ENCODE peak calls at places on chromosomes 2 and 18, in six cellular contexts. P, Z, X, S, G and W are unnamed samples. For H3K9me3, the result is how much of the 10 kb centered on the place peaks cover.

GRCh38 chr2:144115892-144116291 is 404.0 kb downstream of the ZEB2 start:
- DNase-seq in S (no peak), X (no peak), Z (no peak), G (no peak), P (no peak), W (no peak)

GRCh38 chr2:234997389-234997788 is 45.6 kb downstream of the SH3BP4 start:
- DNase-seq in Z (peak), X (peak), G (no peak), P (no peak), S (no peak), W (no peak)

GRCh38 chr2:38130877-38131276 is 54.9 kb upstream of the CYP1B1 start:
- DNase-seq in P (no peak), X (no peak), G (no peak), Z (no peak), S (no peak), W (no peak)

GRCh38 chr2:133737597-133737996 is 169.3 kb upstream of the NCKAP5 start:
- DNase-seq in Z (no peak), X (no peak), P (no peak), S (no peak), G (no peak), W (no peak)

GRCh38 chr18:55287146-55287806 is 300.7 kb downstream of the TCF4 start:
- DNase-seq in X (peak), P (no peak), S (no peak), G (no peak), Z (no peak), W (no peak)

GRCh38 chr2:156447761-156448160 is 11.6 kb downstream of the GPD2 start:
- DNase-seq in G (no peak), S (no peak), Z (no peak), P (no peak), X (no peak), W (no peak)

GRCh38 chr18:44946529-44947113 is 265.9 kb downstream of the SETBP1 start:
- DNase-seq in X (no peak), G (no peak), S (no peak), Z (no peak), P (no peak), W (no peak)

GRCh38 chr2:134460583-134460998 is 206.7 kb downstream of the MGAT5 start:
- DNase-seq in S (peak), G (peak), Z (no peak), P (peak), X (peak), W (peak)

GRCh38 chr2:126784045-126784444 is 114.6 kb upstream of the TEX51 start:
- DNase-seq in Z (no peak), S (no peak), X (no peak), G (no peak), P (no peak), W (no peak)

GRCh38 chr2:215830313-215830712 is 183.0 kb downstream of the MREG start:
- DNase-seq in P (peak), G (peak), X (peak), Z (peak), S (peak), W (no peak)

GRCh38 chr2:166384774-166385173 is 9.0 kb upstream of the SCN9A start:
- DNase-seq in P (peak), S (no peak), X (peak), Z (no peak), G (no peak), W (no peak)

GRCh38 chr2:19850526-19851050 is 51.2 kb downstream of the TTC32 start:
- DNase-seq in P (no peak), Z (no peak), X (no peak), G (no peak), S (no peak), W (no peak)

DNA sequence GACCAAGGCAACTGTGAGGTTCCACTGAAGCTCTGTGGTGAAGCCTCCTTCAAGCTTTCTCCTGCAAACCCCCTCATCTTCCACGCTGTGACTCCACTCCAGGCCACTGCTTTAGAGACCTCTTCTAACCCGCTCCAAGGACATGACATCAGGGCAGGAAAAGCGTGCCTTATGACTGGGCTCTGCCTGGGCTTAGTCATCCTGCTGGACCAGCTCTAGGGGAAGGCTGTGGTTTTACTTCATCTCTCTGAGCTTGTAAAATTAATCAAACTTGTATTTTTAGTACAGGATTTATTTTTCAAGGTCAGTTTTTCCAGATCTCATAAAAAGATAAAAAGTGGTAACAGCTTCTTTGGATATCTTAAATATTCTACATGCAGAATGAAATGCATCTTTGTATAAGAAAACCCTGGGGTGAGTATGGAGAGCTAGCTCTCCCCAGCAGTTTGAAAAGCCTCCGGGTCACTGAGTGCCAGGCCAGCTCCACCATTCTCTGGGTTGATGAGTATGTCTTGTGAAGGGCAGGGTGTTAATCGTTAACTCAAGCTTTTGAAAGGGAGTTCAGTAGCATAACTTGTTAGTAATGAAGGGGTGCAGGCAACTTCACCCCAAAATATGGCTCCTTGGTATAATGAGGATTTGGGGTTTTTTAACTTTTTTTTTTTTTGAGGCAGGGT is 33.1 kb upstream of the YPEL5 start:
- DNase-seq in X (peak), P (no peak), Z (no peak), S (no peak), G (no peak), W (no peak)
- TF ChIP-seq POLR2AphosphoS5 in X (no peak), P (no peak), Z (no peak), S (no peak), G (no peak), W (no peak)

GRCh38 chr18:34697233-34697632 is 12.9 kb upstream of the DTNA start:
- DNase-seq in S (no peak), P (peak), Z (no peak), G (no peak), X (peak), W (no peak)

GRCh38 chr18:34697891-34698290 is 12.2 kb upstream of the DTNA start:
- DNase-seq in S (no peak), Z (no peak), P (no peak), X (no peak), G (no peak), W (no peak)

GRCh38 chr18:34694611-34695165 is 15.4 kb upstream of the DTNA start:
- DNase-seq in P (no peak), Z (no peak), X (peak), G (no peak), S (no peak), W (no peak)

GRCh38 chr18:34696681-34697080 is 13.4 kb upstream of the DTNA start:
- DNase-seq in G (no peak), S (no peak), Z (no peak), P (peak), X (no peak), W (no peak)

DNA sequence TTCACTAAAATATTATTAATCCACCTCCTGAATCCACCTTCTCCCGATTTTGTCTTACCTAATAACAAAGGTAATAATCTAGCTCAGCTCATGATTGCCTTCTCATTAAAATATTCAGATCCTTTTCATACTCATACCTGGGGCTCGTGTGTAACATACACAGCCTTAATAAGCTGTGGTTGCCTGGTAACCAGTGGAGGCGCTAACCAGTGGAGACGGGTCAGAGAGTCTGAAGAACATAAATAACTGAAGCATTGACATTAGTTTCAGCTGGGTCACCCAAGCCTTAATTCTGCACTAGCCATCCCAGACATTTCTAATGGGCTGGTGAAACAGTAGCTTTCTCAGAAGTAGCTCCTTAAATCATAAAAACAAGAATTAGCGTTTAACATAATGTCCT is 14.8 kb upstream of the DTNA start:
- DNase-seq in P (no peak), Z (no peak), X (no peak), G (no peak), S (no peak), W (no peak)
- H3K9me3 ChIP-seq in P (under half), Z (under half), X (under half), G (under half), S (under half), W (under half)

GRCh38 chr2:46954951-46955571 is 39.5 kb upstream of the MCFD2 start:
- DNase-seq in G (no peak), P (peak), X (peak), S (peak), Z (peak), W (peak)
- TF ChIP-seq POLR2A in G (no peak), P (no peak), X (no peak), S (no peak), Z (no peak), W (no peak)

GRCh38 chr18:12990662-12990976 is 543 bp upstream of the CEP192 start:
- DNase-seq in S (no peak), P (peak), Z (no peak), G (no peak), X (no peak), W (no peak)
- TF ChIP-seq POLR2AphosphoS5 in S (no peak), P (no peak), Z (no peak), G (no peak), X (no peak), W (no peak)

DNA sequence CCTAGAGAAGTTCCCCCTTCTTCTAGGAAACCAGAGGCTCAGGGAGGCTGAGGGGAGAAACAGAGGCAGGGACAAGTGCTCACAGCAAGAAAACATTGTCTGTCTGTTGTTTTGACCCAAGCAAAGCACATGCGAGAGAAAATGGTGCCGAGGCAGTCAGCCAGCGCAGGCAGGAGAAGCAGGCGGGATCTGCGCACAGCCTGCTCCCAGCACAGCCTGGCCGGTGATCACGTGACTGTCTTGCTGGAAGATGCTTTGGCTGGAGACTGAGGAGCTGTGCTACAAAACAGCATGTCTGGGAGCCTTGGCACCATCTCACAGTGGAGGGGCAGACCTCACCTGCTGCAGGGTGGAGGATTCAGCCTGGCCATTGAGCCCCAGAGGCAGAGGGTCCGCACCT is 93.7 kb upstream of the MYCN start:
- DNase-seq in P (no peak), X (no peak), Z (no peak), S (no peak), G (no peak), W (no peak)
- H3K9me3 ChIP-seq in P (under half), X (under half), Z (under half), S (under half), G (under half), W (under half)

DNA sequence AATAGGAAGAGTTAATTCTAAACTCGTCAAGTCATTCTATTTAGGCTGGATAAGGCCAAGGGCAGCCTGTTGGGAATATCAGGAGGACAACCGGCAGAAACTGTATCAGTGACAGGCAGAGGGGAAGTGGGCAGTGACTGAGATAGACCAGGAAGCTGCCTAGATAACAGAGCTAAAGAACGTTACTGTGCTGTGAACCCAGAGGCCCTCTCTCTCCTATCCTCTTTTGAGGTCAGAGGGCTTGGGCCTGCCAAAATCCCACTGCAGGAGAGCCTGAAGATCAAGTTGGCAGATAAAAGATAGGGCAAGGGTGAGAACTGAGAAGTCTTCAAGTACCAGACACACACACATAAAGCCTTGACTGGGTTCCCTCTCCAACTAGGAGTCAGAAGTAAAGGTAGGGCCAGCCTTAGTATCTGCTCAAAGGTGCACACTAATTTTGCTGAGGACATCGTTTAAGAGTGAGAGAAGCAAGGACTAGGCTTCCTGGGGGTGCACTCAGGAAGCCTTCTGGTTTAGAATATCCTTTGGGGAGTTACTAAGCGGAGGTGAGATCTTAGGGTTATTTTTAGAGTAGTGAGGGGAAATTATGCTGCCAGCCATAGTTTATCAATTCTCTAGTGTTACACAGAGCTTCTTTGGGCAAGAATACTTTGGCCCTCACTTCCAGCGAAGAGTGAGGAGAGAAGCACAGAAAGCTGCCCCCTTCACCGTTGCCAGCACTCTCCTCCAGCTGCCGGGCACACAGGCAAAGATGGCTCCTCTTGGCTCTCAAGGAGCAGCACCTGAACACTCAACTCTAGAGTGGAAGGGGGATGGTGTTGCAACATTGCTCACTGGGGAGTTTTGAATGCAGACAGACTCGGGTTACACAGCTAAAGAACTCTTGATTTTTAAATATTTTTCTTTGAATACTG is 9.8 kb downstream of the CAVIN2 start:
- DNase-seq in G (no peak), P (no peak), Z (no peak), S (no peak), X (peak), W (no peak)
- TF ChIP-seq POLR2A in G (no peak), P (no peak), Z (no peak), S (no peak), X (no peak), W (no peak)